ENCODE peak calls at places on chromosome 9, in five cellular contexts. One of them, this sample, is unnamed. For H3K36me3 and H3K27me3, the result is how much of the 10 kb centered on the place peaks cover.

GRCh38 chr9:100354121-100354800 is 1.5 kb upstream of the TEX10 start:
- DNase-seq in SK-N-SH: no peak
- DNase-seq in kidney epithelial cell: no peak
- DNase-seq in WERI-Rb-1: no peak
- DNase-seq in SJSA1: no peak
- DNase-seq in this sample: no peak

GRCh38 chr9:6780690-6781089 is 22.9 kb downstream of the KDM4C start:
- DNase-seq in kidney epithelial cell: no peak
- DNase-seq in SK-N-SH: no peak
- DNase-seq in SJSA1: no peak
- DNase-seq in WERI-Rb-1: no peak
- DNase-seq in this sample: no peak

GRCh38 chr9:35729700-35730485 is 2.1 kb downstream of the TLN1 start:
- DNase-seq in kidney epithelial cell: no peak
- DNase-seq in SJSA1: peak
- DNase-seq in SK-N-SH: peak
- DNase-seq in WERI-Rb-1: peak
- DNase-seq in this sample: peak

GRCh38 chr9:4820172-4820571 is 27.4 kb downstream of the RCL1 start:
- DNase-seq in SJSA1: no peak
- DNase-seq in kidney epithelial cell: no peak
- DNase-seq in SK-N-SH: no peak
- DNase-seq in WERI-Rb-1: no peak
- DNase-seq in this sample: no peak

GRCh38 chr9:104388071-104388470 is 116.0 kb upstream of the OR13F1 start:
- DNase-seq in SJSA1: no peak
- DNase-seq in kidney epithelial cell: no peak
- DNase-seq in SK-N-SH: no peak
- DNase-seq in WERI-Rb-1: no peak
- DNase-seq in this sample: no peak

GRCh38 chr9:81879501-81879916 is 48.7 kb upstream of the SPATA31D4 start:
- DNase-seq in SK-N-SH: no peak
- DNase-seq in WERI-Rb-1: no peak
- DNase-seq in SJSA1: peak
- DNase-seq in kidney epithelial cell: no peak
- DNase-seq in this sample: no peak

GRCh38 chr9:136345281-136346156 is 18.0 kb downstream of the DNLZ start:
- DNase-seq in WERI-Rb-1: peak
- DNase-seq in kidney epithelial cell: no peak
- DNase-seq in SJSA1: no peak
- DNase-seq in SK-N-SH: peak
- DNase-seq in this sample: peak

GRCh38 chr9:18544456-18544855 is 70.5 kb downstream of the ADAMTSL1 start:
- DNase-seq in kidney epithelial cell: no peak
- DNase-seq in SK-N-SH: no peak
- DNase-seq in SJSA1: no peak
- DNase-seq in WERI-Rb-1: no peak
- DNase-seq in this sample: no peak

GRCh38 chr9:15081021-15081753 is 171.0 kb upstream of the FREM1 start:
- DNase-seq in SJSA1: no peak
- DNase-seq in SK-N-SH: no peak
- DNase-seq in kidney epithelial cell: no peak
- DNase-seq in WERI-Rb-1: no peak
- DNase-seq in this sample: no peak

GRCh38 chr9:83280259-83280658 is 217.3 kb upstream of the RASEF start:
- DNase-seq in SJSA1: no peak
- DNase-seq in WERI-Rb-1: no peak
- DNase-seq in SK-N-SH: no peak
- DNase-seq in kidney epithelial cell: no peak
- DNase-seq in this sample: no peak

GRCh38 chr9:5512658-5513452 is 2.5 kb downstream of the PDCD1LG2 start:
- DNase-seq in WERI-Rb-1: no peak
- DNase-seq in SJSA1: no peak
- DNase-seq in kidney epithelial cell: no peak
- DNase-seq in SK-N-SH: no peak
- DNase-seq in this sample: no peak

GRCh38 chr9:111974092-111974681 is 77.6 kb downstream of the UGCG start:
- DNase-seq in SK-N-SH: no peak
- DNase-seq in kidney epithelial cell: no peak
- DNase-seq in SJSA1: no peak
- DNase-seq in WERI-Rb-1: no peak
- DNase-seq in this sample: no peak

GRCh38 chr9:111068816-111069215 is 30.5 kb upstream of the LPAR1 start:
- DNase-seq in WERI-Rb-1: no peak
- DNase-seq in SJSA1: no peak
- DNase-seq in SK-N-SH: no peak
- DNase-seq in kidney epithelial cell: no peak
- DNase-seq in this sample: no peak

GRCh38 chr9:2677927-2678889 is 39.1 kb upstream of the KCNV2 start:
- DNase-seq in SK-N-SH: no peak
- DNase-seq in WERI-Rb-1: no peak
- DNase-seq in kidney epithelial cell: no peak
- DNase-seq in SJSA1: no peak
- DNase-seq in this sample: no peak

GRCh38 chr9:89549031-89549644 is 51.2 kb upstream of the SEMA4D start:
- DNase-seq in SK-N-SH: peak
- DNase-seq in SJSA1: peak
- DNase-seq in WERI-Rb-1: peak
- DNase-seq in kidney epithelial cell: no peak
- DNase-seq in this sample: peak

GRCh38 chr9:14863402-14863801 is 46.8 kb downstream of the FREM1 start:
- DNase-seq in kidney epithelial cell: no peak
- DNase-seq in WERI-Rb-1: no peak
- DNase-seq in SJSA1: no peak
- DNase-seq in SK-N-SH: no peak
- DNase-seq in this sample: no peak

GRCh38 chr9:124180557-124180956 is 77.2 kb upstream of the NEK6 start:
- DNase-seq in SJSA1: no peak
- DNase-seq in kidney epithelial cell: no peak
- DNase-seq in SK-N-SH: peak
- DNase-seq in WERI-Rb-1: no peak
- DNase-seq in this sample: no peak

GRCh38 chr9:16950051-16950450 is 79.6 kb upstream of the BNC2 start:
- DNase-seq in SJSA1: no peak
- DNase-seq in kidney epithelial cell: no peak
- DNase-seq in WERI-Rb-1: no peak
- DNase-seq in SK-N-SH: no peak
- DNase-seq in this sample: peak

GRCh38 chr9:96620832-96621269 is 1.2 kb upstream of the CDC14B start:
- DNase-seq in SJSA1: no peak
- DNase-seq in kidney epithelial cell: no peak
- DNase-seq in WERI-Rb-1: no peak
- DNase-seq in SK-N-SH: no peak
- DNase-seq in this sample: peak

GRCh38 chr9:5838884-5839571 is 6.1 kb upstream of the ERMP1 start:
- DNase-seq in WERI-Rb-1: no peak
- DNase-seq in kidney epithelial cell: peak
- DNase-seq in SJSA1: no peak
- DNase-seq in SK-N-SH: no peak
- DNase-seq in this sample: peak

GRCh38 chr9:6054280-6055099 is 39.1 kb upstream of the RANBP6 start:
- DNase-seq in WERI-Rb-1: peak
- DNase-seq in SK-N-SH: peak
- DNase-seq in SJSA1: peak
- DNase-seq in kidney epithelial cell: peak
- DNase-seq in this sample: peak

GRCh38 chr9:78097541-78097940 is 65.9 kb upstream of the GNAQ start:
- DNase-seq in WERI-Rb-1: no peak
- DNase-seq in kidney epithelial cell: no peak
- DNase-seq in SK-N-SH: no peak
- DNase-seq in SJSA1: no peak
- DNase-seq in this sample: no peak

GRCh38 chr9:34663296-34663590 is 786 bp upstream of the CCL27 start:
- DNase-seq in SK-N-SH: no peak
- DNase-seq in kidney epithelial cell: no peak
- DNase-seq in WERI-Rb-1: no peak
- DNase-seq in SJSA1: no peak
- DNase-seq in this sample: no peak

GRCh38 chr9:83154821-83155220 is 91.9 kb upstream of the RASEF start:
- DNase-seq in WERI-Rb-1: no peak
- DNase-seq in SK-N-SH: no peak
- DNase-seq in SJSA1: no peak
- DNase-seq in kidney epithelial cell: peak
- DNase-seq in this sample: no peak

GRCh38 chr9:14349818-14350333 is 35.9 kb upstream of the NFIB start:
- DNase-seq in SJSA1: no peak
- DNase-seq in WERI-Rb-1: no peak
- DNase-seq in kidney epithelial cell: no peak
- DNase-seq in SK-N-SH: no peak
- DNase-seq in this sample: peak

GRCh38 chr9:108048406-108049025 is 558.9 kb upstream of the KLF4 start:
- DNase-seq in SK-N-SH: no peak
- DNase-seq in WERI-Rb-1: no peak
- DNase-seq in kidney epithelial cell: no peak
- DNase-seq in SJSA1: no peak
- DNase-seq in this sample: no peak

GRCh38 chr9:108049671-108050494 is 560.3 kb upstream of the KLF4 start:
- DNase-seq in SK-N-SH: no peak
- DNase-seq in WERI-Rb-1: no peak
- DNase-seq in SJSA1: peak
- DNase-seq in kidney epithelial cell: no peak
- DNase-seq in this sample: no peak

GRCh38 chr9:108050894-108051293 is 561.3 kb upstream of the KLF4 start:
- DNase-seq in SJSA1: no peak
- DNase-seq in WERI-Rb-1: no peak
- DNase-seq in SK-N-SH: no peak
- DNase-seq in kidney epithelial cell: no peak
- DNase-seq in this sample: no peak

GRCh38 chr9:108047264-108047663 is 557.7 kb upstream of the KLF4 start:
- DNase-seq in kidney epithelial cell: no peak
- DNase-seq in SJSA1: no peak
- DNase-seq in WERI-Rb-1: no peak
- DNase-seq in SK-N-SH: no peak
- DNase-seq in this sample: no peak

GRCh38 chr9:108049026-108049591 is 559.5 kb upstream of the KLF4 start:
- DNase-seq in kidney epithelial cell: peak
- DNase-seq in SJSA1: peak
- DNase-seq in WERI-Rb-1: no peak
- DNase-seq in SK-N-SH: no peak
- DNase-seq in this sample: no peak
- H3K4me3 ChIP-seq in kidney epithelial cell: no peak
- H3K4me3 ChIP-seq in SJSA1: no peak
- H3K4me3 ChIP-seq in WERI-Rb-1: no peak
- H3K4me3 ChIP-seq in SK-N-SH: no peak
- H3K4me3 ChIP-seq in this sample: no peak

GRCh38 chr9:76034049-76034448 is 143.6 kb downstream of the PCSK5 start:
- DNase-seq in SK-N-SH: no peak
- DNase-seq in WERI-Rb-1: no peak
- DNase-seq in kidney epithelial cell: no peak
- DNase-seq in SJSA1: no peak
- DNase-seq in this sample: no peak

GRCh38 chr9:76032652-76033373 is 142.3 kb downstream of the PCSK5 start:
- DNase-seq in SJSA1: peak
- DNase-seq in WERI-Rb-1: no peak
- DNase-seq in SK-N-SH: no peak
- DNase-seq in kidney epithelial cell: no peak
- DNase-seq in this sample: no peak

GRCh38 chr9:76036762-76037161 is 146.3 kb downstream of the PCSK5 start:
- DNase-seq in WERI-Rb-1: no peak
- DNase-seq in SJSA1: no peak
- DNase-seq in SK-N-SH: no peak
- DNase-seq in kidney epithelial cell: no peak
- DNase-seq in this sample: no peak
- H3K36me3 ChIP-seq in WERI-Rb-1: under half
- H3K36me3 ChIP-seq in SJSA1: under half
- H3K36me3 ChIP-seq in SK-N-SH: under half
- H3K36me3 ChIP-seq in kidney epithelial cell: under half
- H3K36me3 ChIP-seq in this sample: under half

GRCh38 chr9:130528674-130529073 is 50.7 kb upstream of the FUBP3 start:
- DNase-seq in SJSA1: no peak
- DNase-seq in SK-N-SH: no peak
- DNase-seq in kidney epithelial cell: no peak
- DNase-seq in WERI-Rb-1: no peak
- DNase-seq in this sample: no peak
- H3K27me3 ChIP-seq in SJSA1: under half
- H3K27me3 ChIP-seq in SK-N-SH: under half
- H3K27me3 ChIP-seq in kidney epithelial cell: under half
- H3K27me3 ChIP-seq in WERI-Rb-1: under half
- H3K27me3 ChIP-seq in this sample: under half

DNA sequence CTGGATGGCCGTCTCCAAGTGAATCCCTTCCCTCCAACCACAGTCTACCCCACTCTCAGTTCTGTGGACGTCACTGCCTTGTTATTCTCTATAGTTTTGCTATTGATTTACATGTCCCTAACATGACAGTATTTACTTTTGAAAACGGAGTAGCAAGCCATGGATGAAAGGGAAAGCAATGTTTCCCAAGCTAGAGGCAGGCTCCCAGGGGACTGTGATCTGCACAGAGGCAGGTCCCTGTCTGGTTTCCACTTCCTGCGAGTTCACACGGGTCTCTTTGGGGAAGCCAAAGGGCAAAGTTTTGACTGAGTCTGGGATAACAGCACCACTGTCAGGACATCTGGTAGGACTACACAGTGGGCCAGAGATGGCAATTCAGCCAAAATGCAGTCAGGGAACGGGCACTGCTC is 12.7 kb downstream of the C9orf153 start:
- DNase-seq in kidney epithelial cell: no peak
- DNase-seq in SK-N-SH: no peak
- DNase-seq in WERI-Rb-1: no peak
- DNase-seq in SJSA1: no peak
- DNase-seq in this sample: peak
- H3K4me3 ChIP-seq in kidney epithelial cell: no peak
- H3K4me3 ChIP-seq in SK-N-SH: no peak
- H3K4me3 ChIP-seq in WERI-Rb-1: no peak
- H3K4me3 ChIP-seq in SJSA1: no peak
- H3K4me3 ChIP-seq in this sample: no peak

DNA sequence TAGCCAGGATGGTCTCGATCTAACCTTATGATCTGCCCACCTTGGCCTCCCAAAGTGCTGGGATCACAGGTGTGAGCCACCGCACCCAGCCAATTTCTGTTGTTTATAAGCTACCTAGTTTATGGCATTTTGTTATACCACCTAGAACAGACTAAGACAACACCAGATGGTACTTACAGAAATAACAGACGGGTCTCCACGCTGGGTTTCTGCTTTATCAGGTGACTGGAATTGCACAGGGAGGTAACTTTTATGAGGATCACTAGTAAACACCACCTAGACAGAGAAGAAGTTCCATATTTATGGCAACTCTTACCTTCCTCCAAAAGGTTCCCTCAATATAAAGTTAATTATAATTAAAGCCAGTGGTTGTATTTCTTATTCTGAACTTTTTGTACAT is 74.0 kb downstream of the CEMIP2 start:
- DNase-seq in SJSA1: no peak
- DNase-seq in kidney epithelial cell: no peak
- DNase-seq in WERI-Rb-1: no peak
- DNase-seq in SK-N-SH: no peak
- DNase-seq in this sample: no peak
- H3K36me3 ChIP-seq in SJSA1: under half
- H3K36me3 ChIP-seq in kidney epithelial cell: under half
- H3K36me3 ChIP-seq in WERI-Rb-1: under half
- H3K36me3 ChIP-seq in SK-N-SH: under half
- H3K36me3 ChIP-seq in this sample: under half

GRCh38 chr9:87830446-87830845 is 52.2 kb upstream of the SPATA31E1 start:
- DNase-seq in kidney epithelial cell: no peak
- DNase-seq in WERI-Rb-1: no peak
- DNase-seq in SJSA1: no peak
- DNase-seq in SK-N-SH: no peak
- DNase-seq in this sample: peak
- H3K27me3 ChIP-seq in kidney epithelial cell: under half
- H3K27me3 ChIP-seq in WERI-Rb-1: under half
- H3K27me3 ChIP-seq in SJSA1: under half
- H3K27me3 ChIP-seq in SK-N-SH: under half
- H3K27me3 ChIP-seq in this sample: under half

This sample was measured in H7.